ENCODE peak calls at places on chromosomes 3 and 15, in four cellular contexts. K is aorta; O is CD8-positive, alpha-beta memory T cell; L is stomach. J is an unnamed sample.

GRCh38 chr15:44081223-44082013 is 113.7 kb downstream of the FRMD5 start:
- DNase-seq in K (no peak), O (no peak), L (no peak), J (no peak)

GRCh38 chr15:36130641-36131310 is 448.6 kb upstream of the CDIN1 start:
- DNase-seq in K (no peak), O (no peak), L (no peak), J (no peak)

GRCh38 chr3:150081084-150081483 is 110.4 kb upstream of the PFN2 start:
- DNase-seq in K (no peak), O (no peak), L (no peak), J (peak; percentile 59)

GRCh38 chr15:73387507-73388255 is 18.9 kb upstream of the HCN4 start:
- DNase-seq in K (no peak), O (no peak), L (no peak), J (peak; percentile 81)

GRCh38 chr3:99430348-99431134 is 207.9 kb upstream of the COL8A1 start:
- DNase-seq in K (no peak), O (no peak), L (no peak), J (peak; percentile 22)

GRCh38 chr3:27127879-27128278 is 241.3 kb downstream of the NEK10 start:
- DNase-seq in K (no peak), O (no peak), L (no peak), J (peak; percentile 3)

GRCh38 chr3:71305246-71306206 is 278.0 kb downstream of the FOXP1 start:
- DNase-seq in K (no peak), O (no peak), L (peak; percentile 34), J (peak; percentile 45)

GRCh38 chr3:171935261-171936123 is 92.3 kb downstream of the TMEM212 start:
- DNase-seq in K (no peak), O (no peak), L (no peak), J (no peak)

GRCh38 chr3:5172018-5172417 is 15.5 kb upstream of the EDEM1 start:
- DNase-seq in K (no peak), O (no peak), L (no peak), J (no peak)

GRCh38 chr15:72342385-72342784 is 22.4 kb upstream of the CELF6 start:
- DNase-seq in K (no peak), O (no peak), L (peak; percentile 32), J (peak; percentile 28)

GRCh38 chr3:148880681-148881080 is 15.6 kb downstream of the CPA3 start:
- DNase-seq in K (no peak), O (no peak), L (no peak), J (no peak)

GRCh38 chr3:195790891-195791290 is 20.8 kb downstream of the MUC4 start:
- DNase-seq in K (peak; percentile 10), O (no peak), L (no peak), J (no peak)

GRCh38 chr3:134363381-134363755 is 10.9 kb downstream of the AMOTL2 start:
- DNase-seq in K (peak; percentile 26), O (no peak), L (no peak), J (no peak)

GRCh38 chr3:41893977-41894376 is 67.9 kb downstream of the ULK4 start:
- DNase-seq in K (no peak), O (no peak), L (no peak), J (peak; percentile 57)

GRCh38 chr3:47416041-47416440 is 35.2 kb downstream of the PTPN23 start:
- DNase-seq in K (no peak), O (no peak), L (peak; percentile 39), J (no peak)

GRCh38 chr3:124676236-124676635 is 54.0 kb upstream of the UMPS start:
- DNase-seq in K (peak; percentile 68), O (no peak), L (no peak), J (no peak)

GRCh38 chr3:183394150-183394549 is 34.3 kb downstream of the MCF2L2 start:
- DNase-seq in K (no peak), O (no peak), L (no peak), J (no peak)

GRCh38 chr3:193743702-193744047 is 150.7 kb downstream of the OPA1 start:
- DNase-seq in K (no peak), O (no peak), L (no peak), J (no peak)

GRCh38 chr3:128366136-128366535 is 100.6 kb downstream of the DNAJB8 start:
- DNase-seq in K (no peak), O (no peak), L (no peak), J (no peak)

GRCh38 chr3:162525791-162526190 is 1029.2 kb downstream of the OTOL1 start:
- DNase-seq in K (no peak), O (no peak), L (no peak), J (peak; percentile 44)

GRCh38 chr3:113890256-113890900 is 51.8 kb downstream of the GRAMD1C start:
- DNase-seq in K (no peak), O (no peak), L (no peak), J (no peak)

GRCh38 chr3:48678056-48678455 is 7.7 kb downstream of the NCKIPSD start:
- DNase-seq in K (no peak), O (no peak), L (no peak), J (peak; percentile 31)

GRCh38 chr15:89936051-89936792 is 23.5 kb upstream of the ARPIN start:
- DNase-seq in K (no peak), O (no peak), L (no peak), J (no peak)

GRCh38 chr3:65671004-65671403 is 367.7 kb downstream of the MAGI1 start:
- DNase-seq in K (no peak), O (no peak), L (no peak), J (no peak)

DNA sequence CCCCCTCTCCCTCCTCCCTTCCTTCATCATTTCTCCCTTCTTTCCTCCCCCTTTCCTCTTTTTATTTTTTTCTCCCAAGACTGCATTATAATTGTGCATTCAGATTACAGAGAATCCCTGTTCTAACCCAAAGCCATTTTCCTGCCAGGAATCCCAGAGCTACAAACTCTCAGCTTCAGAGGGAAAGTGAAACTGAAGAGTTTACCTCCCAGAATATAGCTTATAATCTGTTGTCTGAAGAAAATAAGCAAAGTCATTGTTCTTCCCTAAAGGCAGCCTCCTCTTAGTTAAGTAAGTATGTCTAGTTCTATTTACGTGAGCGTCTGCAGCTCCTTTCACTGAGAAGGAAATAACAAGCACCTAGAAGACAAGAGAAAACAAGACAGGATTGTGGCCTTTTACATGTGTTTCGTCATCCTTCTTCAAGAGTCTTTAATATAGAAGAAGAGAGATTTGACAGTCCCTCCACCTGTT is 97.2 kb downstream of the CHST2 start:
- DNase-seq in K (no peak), O (no peak), L (no peak), J (peak; percentile 46)
- H3K4me1 ChIP-seq in K (no peaks in the 10 kb centered on the region), O (peaks cover 7% of the 10 kb centered on the region), L (no peaks in the 10 kb centered on the region), J (no peaks in the 10 kb centered on the region)

GRCh38 chr3:188230962-188231361 is 77.0 kb downstream of the LPP start:
- DNase-seq in K (no peak), O (no peak), L (no peak), J (peak; percentile 75)
- H3K4me1 ChIP-seq in K (peaks cover 22% of the 10 kb centered on the region), O (no peaks in the 10 kb centered on the region), L (peaks cover 20% of the 10 kb centered on the region), J (peaks cover 2% of the 10 kb centered on the region)

GRCh38 chr15:67100808-67101581 is 35.6 kb downstream of the SMAD3 start:
- DNase-seq in K (no peak), O (no peak), L (no peak), J (no peak)
- H3K4me1 ChIP-seq in K (peaks cover 12% of the 10 kb centered on the region), O (peaks cover 94% of the 10 kb centered on the region), L (peaks cover 79% of the 10 kb centered on the region), J (peaks cover 33% of the 10 kb centered on the region)

GRCh38 chr3:51677358-51677757 is 6.3 kb downstream of the TEX264 start:
- DNase-seq in K (no peak), O (no peak), L (no peak), J (no peak)

GRCh38 chr3:51675201-51675611 is 4.2 kb downstream of the TEX264 start:
- DNase-seq in K (peak; percentile 35), O (no peak), L (no peak), J (no peak)

GRCh38 chr3:51678186-51678585 is 7.1 kb downstream of the TEX264 start:
- DNase-seq in K (no peak), O (no peak), L (no peak), J (no peak)

GRCh38 chr3:51673802-51674654 is 3.0 kb downstream of the TEX264 start:
- DNase-seq in K (no peak), O (no peak), L (peak; percentile 24), J (no peak)

DNA sequence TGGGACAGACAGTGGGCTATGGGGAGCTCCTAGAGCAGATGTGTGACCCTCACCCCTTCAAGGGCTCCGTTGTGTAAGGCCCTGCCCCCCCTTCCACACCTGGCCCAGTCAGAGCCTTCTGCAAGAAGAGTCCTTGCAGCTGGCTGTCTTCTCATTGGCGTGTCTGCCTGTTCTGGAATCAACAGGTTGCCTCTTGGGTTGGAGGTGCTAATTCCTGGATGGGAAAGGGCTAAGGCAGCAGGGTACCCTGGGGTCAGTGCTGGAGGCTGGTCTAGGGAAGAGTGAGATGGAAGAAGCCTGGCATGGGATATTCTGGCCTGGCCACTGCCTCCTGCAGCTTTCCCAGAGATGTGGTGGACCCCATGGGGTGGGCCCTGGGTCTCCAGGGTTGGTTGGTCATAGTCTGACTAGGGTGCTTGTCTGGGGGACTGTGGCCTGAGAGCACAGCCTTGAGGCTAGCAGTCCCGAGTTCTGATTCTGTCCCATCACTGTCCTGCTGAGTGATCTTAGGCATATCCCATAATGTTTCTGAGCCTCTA is 5.1 kb downstream of the TEX264 start:
- DNase-seq in K (no peak), O (no peak), L (no peak), J (no peak)
- H3K4me1 ChIP-seq in K (no peaks in the 10 kb centered on the region), O (peaks cover 89% of the 10 kb centered on the region), L (peaks cover 36% of the 10 kb centered on the region), J (peaks cover 19% of the 10 kb centered on the region)

DNA sequence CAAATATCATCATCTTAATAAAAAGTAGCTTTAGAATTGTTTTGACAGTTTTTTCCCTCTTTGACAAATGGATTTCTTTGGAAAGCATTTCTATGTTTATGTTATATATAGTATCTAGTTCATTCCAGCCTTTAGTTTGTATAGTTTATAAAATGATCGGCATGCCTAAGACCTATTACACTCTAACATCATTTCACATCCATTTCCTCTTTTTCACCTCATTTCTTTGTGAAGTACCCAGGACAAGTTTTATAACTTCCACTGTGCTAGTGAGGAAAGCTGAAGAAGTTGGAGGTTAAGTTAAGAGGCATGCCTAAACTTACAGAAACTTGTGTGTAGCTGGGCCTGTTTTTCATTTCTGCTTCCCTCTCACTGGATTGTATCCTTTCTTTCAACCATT is 178.4 kb downstream of the TP63 start:
- DNase-seq in K (no peak), O (no peak), L (no peak), J (no peak)
- H3K4me1 ChIP-seq in K (no peaks in the 10 kb centered on the region), O (no peaks in the 10 kb centered on the region), L (no peaks in the 10 kb centered on the region), J (peaks cover 4% of the 10 kb centered on the region)

DNA sequence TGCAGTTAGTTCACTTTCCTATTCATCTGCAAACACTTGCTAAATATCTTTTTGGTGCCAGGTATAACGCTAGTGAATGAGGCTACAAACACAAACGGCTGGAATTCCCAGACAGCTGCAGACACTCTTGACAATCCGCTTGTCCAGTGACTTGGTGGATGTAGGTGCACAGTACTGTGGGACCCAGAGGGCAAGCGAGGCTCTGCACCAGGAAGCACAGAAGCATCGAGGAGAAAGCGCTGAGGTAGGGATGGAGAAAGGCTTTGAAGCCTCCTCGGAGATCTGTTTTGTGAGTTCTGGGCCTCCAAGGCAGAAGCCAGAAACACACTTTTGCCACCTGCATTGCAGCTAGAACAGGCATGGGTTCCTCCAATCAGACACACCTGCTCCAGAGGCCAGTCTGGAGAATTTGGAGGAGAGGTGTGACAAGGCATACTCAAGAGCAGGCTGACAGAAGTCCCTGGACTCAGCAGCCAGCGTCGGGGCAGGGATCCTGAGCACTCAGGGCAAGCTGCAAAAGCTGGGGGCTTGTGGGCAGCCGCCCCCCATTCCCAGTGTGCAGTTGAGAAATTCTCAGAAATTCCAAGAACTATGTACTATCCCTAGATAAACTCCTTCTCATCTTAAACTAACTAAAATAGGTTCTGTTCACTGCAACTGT is 232.5 kb downstream of the OCA2 start:
- DNase-seq in K (no peak), O (no peak), L (no peak), J (no peak)
- H3K4me1 ChIP-seq in K (no peaks in the 10 kb centered on the region), O (no peaks in the 10 kb centered on the region), L (no peaks in the 10 kb centered on the region), J (no peaks in the 10 kb centered on the region)

GRCh38 chr3:12968541-12968940 is 104.7 kb downstream of the IQSEC1 start:
- DNase-seq in K (no peak), O (no peak), L (no peak), J (no peak)
- H3K4me1 ChIP-seq in K (peaks cover 11% of the 10 kb centered on the region), O (peaks cover 52% of the 10 kb centered on the region), L (peaks cover 51% of the 10 kb centered on the region), J (peaks cover 23% of the 10 kb centered on the region)

J was measured in mesenchymal stem cell.